ENCODE peak calls at places on chromosomes 12 and 14, in four cellular contexts. M is stimulated activated CD8-positive, alpha-beta memory T cell treated with anti-CD3 and anti-CD28 coated beads, Interleukin-4, amount 100 ng/mL, for 1 hour; W is left ventricle myocardium inferior; S is OCI-LY7. Z is an unnamed sample.

GRCh38 chr12:88052686-88053085 is 23.5 kb upstream of the C12orf50 start:
- DNase-seq in M (no peak), W (no peak), S (peak), Z (peak)

GRCh38 chr14:90808759-90809529 is 7.3 kb downstream of the TTC7B start:
- DNase-seq in M (no peak), W (no peak), S (no peak), Z (no peak)

GRCh38 chr14:93980464-93981201 is 4.3 kb upstream of the ASB2 start:
- DNase-seq in M (no peak), W (peak), S (no peak), Z (no peak)

GRCh38 chr14:103679351-103679750 is 35.9 kb downstream of the XRCC3 start:
- DNase-seq in M (no peak), W (no peak), S (peak), Z (peak)

GRCh38 chr14:78902010-78902623 is 731.9 kb downstream of the NRXN3 start:
- DNase-seq in M (no peak), W (peak), S (peak), Z (peak)

GRCh38 chr14:55891692-55892091 is 226.5 kb upstream of the PELI2 start:
- DNase-seq in M (no peak), W (no peak), S (no peak), Z (no peak)

GRCh38 chr14:102042699-102043098 is 44.1 kb downstream of the HSP90AA1 start:
- DNase-seq in M (no peak), W (no peak), S (no peak), Z (no peak)

GRCh38 chr12:26126340-26127284 is 1.8 kb upstream of the BHLHE41 start:
- DNase-seq in M (no peak), W (peak), S (no peak), Z (peak)

GRCh38 chr12:817941-818600 is 65.7 kb downstream of the WNK1 start:
- DNase-seq in M (no peak), W (no peak), S (peak), Z (no peak)

GRCh38 chr14:101979666-101980065 is 15.3 kb downstream of the DYNC1H1 start:
- DNase-seq in M (no peak), W (no peak), S (no peak), Z (no peak)